ENCODE peak calls at places on chromosomes 11 and 22, in seven cellular contexts. B, Q, Y, Z, J, S and V are unnamed samples.

GRCh38 chr11:47186076-47186936 is at the start of gene PACSIN3:
- DNase-seq in S (no peak), B (no peak), Z (peak; percentile 33), Q (peak; percentile 22), Y (peak; percentile 24), J (no peak), V (peak; percentile 83)

GRCh38 chr11:60265373-60266214 is 14.9 kb upstream of the MS4A4A start:
- DNase-seq in B (no peak), S (peak; percentile 25), Z (peak; percentile 25), Y (peak; percentile 51), Q (no peak), J (no peak), V (no peak)

GRCh38 chr11:46296520-46297448 is 19.3 kb downstream of the CREB3L1 start:
- DNase-seq in Y (peak; percentile 92), J (no peak), B (peak; percentile 81), Q (no peak), Z (peak; percentile 74), S (no peak), V (peak; percentile 99)

GRCh38 chr22:35802885-35803284 is 85.2 kb downstream of the APOL5 start:
- DNase-seq in S (no peak), Z (no peak), B (no peak), J (no peak), Y (no peak), Q (no peak), V (no peak)

GRCh38 chr11:47724041-47724729 is 9.0 kb upstream of the AGBL2 start:
- DNase-seq in B (no peak), J (no peak), Z (no peak), Y (peak; percentile 86), Q (no peak), S (no peak), V (no peak)

GRCh38 chr11:129695543-129696308 is 119.9 kb upstream of the TMEM45B start:
- DNase-seq in S (peak; percentile 56), B (no peak), J (peak; percentile 51), Q (peak; percentile 59), Y (peak; percentile 37), Z (peak; percentile 77), V (peak; percentile 89)

GRCh38 chr11:35949242-35949641 is 5.4 kb downstream of the LDLRAD3 start:
- DNase-seq in J (no peak), Z (no peak), Q (no peak), Y (no peak), S (no peak), B (no peak), V (no peak)

GRCh38 chr11:75105462-75105925 is 8.8 kb upstream of the OR2AT4 start:
- DNase-seq in B (no peak), J (no peak), Z (peak; percentile 42), Y (peak; percentile 9), S (no peak), Q (no peak), V (peak; percentile 65)

GRCh38 chr11:67673902-67674301 is 521 bp downstream of the ALDH3B2 start:
- DNase-seq in J (no peak), B (no peak), S (no peak), Z (no peak), Q (no peak), Y (no peak), V (no peak)

GRCh38 chr11:41245704-41246398 is 213.6 kb downstream of the LRRC4C start:
- DNase-seq in B (no peak), Z (no peak), S (no peak), Y (no peak), Q (no peak), J (no peak), V (peak; percentile 50)

GRCh38 chr11:36513965-36514364 is 3.9 kb upstream of the TRAF6 start:
- DNase-seq in S (no peak), Q (no peak), Y (no peak), J (no peak), B (no peak), Z (no peak), V (no peak)

GRCh38 chr11:2774173-2775082 is 74.6 kb upstream of the KCNQ1OT1 start:
- DNase-seq in S (no peak), Y (no peak), J (no peak), B (no peak), Z (no peak), Q (no peak), V (peak; percentile 48)

GRCh38 chr11:66069715-66070603 is at the start of gene PACS1:
- DNase-seq in Q (peak; percentile 77), J (peak; percentile 62), Z (peak; percentile 72), Y (peak; percentile 74), B (no peak), S (peak; percentile 46), V (peak; percentile 88)

GRCh38 chr11:110200241-110200640 is 96.2 kb downstream of the RDX start:
- DNase-seq in Z (no peak), Y (peak; percentile 76), Q (no peak), B (no peak), S (no peak), J (no peak), V (no peak)

GRCh38 chr11:47688101-47688500 is 27.1 kb downstream of the AGBL2 start:
- DNase-seq in B (no peak), Q (no peak), J (no peak), Y (no peak), S (no peak), Z (no peak), V (no peak)

GRCh38 chr11:72352859-72353551 is 81.3 kb downstream of the CLPB start:
- DNase-seq in Y (peak; percentile 49), J (no peak), S (peak; percentile 7), Z (no peak), Q (no peak), B (peak; percentile 23), V (peak; percentile 98)

GRCh38 chr22:22021160-22021750 is 38.7 kb upstream of the TOP3B start:
- DNase-seq in J (no peak), Z (no peak), B (no peak), Y (no peak), Q (no peak), S (no peak), V (peak; percentile 81)

GRCh38 chr11:35892166-35892565 is 51.7 kb upstream of the LDLRAD3 start:
- DNase-seq in B (no peak), Y (no peak), Q (no peak), Z (no peak), J (no peak), S (no peak), V (no peak)

GRCh38 chr11:34256150-34256549 is 101.7 kb downstream of the ABTB2 start:
- DNase-seq in Z (no peak), S (no peak), Y (no peak), Q (no peak), J (no peak), B (no peak), V (no peak)

GRCh38 chr11:42901084-42901483 is 410.7 kb upstream of the API5 start:
- DNase-seq in Z (no peak), Y (no peak), S (no peak), Q (no peak), J (no peak), B (no peak), V (no peak)

GRCh38 chr22:44286673-44287072 is 26.1 kb downstream of the SHISAL1 start:
- DNase-seq in J (no peak), S (no peak), Z (no peak), Y (no peak), Q (no peak), B (no peak), V (no peak)

GRCh38 chr22:46084943-46085830 is 65.1 kb upstream of the PPARA start:
- DNase-seq in Q (no peak), B (no peak), S (no peak), Z (no peak), J (no peak), Y (peak; percentile 93), V (no peak)

GRCh38 chr22:25777870-25778269 is 35.9 kb downstream of the MYO18B start:
- DNase-seq in Y (peak; percentile 76), S (no peak), J (no peak), Q (no peak), B (no peak), Z (no peak), V (no peak)

GRCh38 chr11:18243783-18244362 is 4.6 kb downstream of the SAA2 start:
- DNase-seq in J (peak; percentile 24), Z (peak; percentile 7), Y (peak; percentile 86), Q (peak; percentile 75), S (peak; percentile 60), B (peak; percentile 19), V (peak; percentile 79)